ENCODE peak calls at places on chromosomes 11 and 22, in six cellular contexts. One of them, this sample, is unnamed.

GRCh38 chr11:76067099-76067498 is 139.2 kb downstream of the WNT11 start:
- DNase-seq in HCEC 1CT: no peak
- DNase-seq in AG08395: peak; percentile 24
- DNase-seq in DMS153: no peak
- DNase-seq in mucosa of descending colon: no peak
- DNase-seq in substantia nigra: no peak
- DNase-seq in this sample: no peak

GRCh38 chr22:26304730-26305129 is 124.3 kb upstream of the ASPHD2 start:
- DNase-seq in HCEC 1CT: no peak
- DNase-seq in AG08395: no peak
- DNase-seq in DMS153: no peak
- DNase-seq in mucosa of descending colon: no peak
- DNase-seq in substantia nigra: no peak
- DNase-seq in this sample: no peak

GRCh38 chr22:46035380-46035741 is 58.4 kb upstream of the WNT7B start:
- DNase-seq in HCEC 1CT: no peak
- DNase-seq in AG08395: no peak
- DNase-seq in DMS153: no peak
- DNase-seq in mucosa of descending colon: no peak
- DNase-seq in substantia nigra: no peak
- DNase-seq in this sample: no peak

GRCh38 chr11:113241190-113242051 is 73.0 kb upstream of the TTC12 start:
- DNase-seq in HCEC 1CT: no peak
- DNase-seq in AG08395: peak; percentile 21
- DNase-seq in DMS153: no peak
- DNase-seq in mucosa of descending colon: no peak
- DNase-seq in substantia nigra: peak; percentile 19
- DNase-seq in this sample: peak; percentile 19

GRCh38 chr11:27059431-27059830 is 18.8 kb downstream of the BBOX1 start:
- DNase-seq in HCEC 1CT: no peak
- DNase-seq in AG08395: no peak
- DNase-seq in DMS153: no peak
- DNase-seq in mucosa of descending colon: no peak
- DNase-seq in substantia nigra: no peak
- DNase-seq in this sample: no peak

GRCh38 chr11:105244157-105244820 is 104.7 kb upstream of the CARD18 start:
- DNase-seq in HCEC 1CT: peak; percentile 97
- DNase-seq in AG08395: peak; percentile 84
- DNase-seq in DMS153: no peak
- DNase-seq in mucosa of descending colon: no peak
- DNase-seq in substantia nigra: no peak
- DNase-seq in this sample: peak; percentile 84

GRCh38 chr11:130103296-130103814 is 33.7 kb downstream of the APLP2 start:
- DNase-seq in HCEC 1CT: peak; percentile 100
- DNase-seq in AG08395: peak; percentile 86
- DNase-seq in DMS153: no peak
- DNase-seq in mucosa of descending colon: no peak
- DNase-seq in substantia nigra: no peak
- DNase-seq in this sample: peak; percentile 96

GRCh38 chr11:113373306-113373705 is 14.3 kb upstream of the ANKK1 start:
- DNase-seq in HCEC 1CT: peak; percentile 60
- DNase-seq in AG08395: peak; percentile 72
- DNase-seq in DMS153: no peak
- DNase-seq in mucosa of descending colon: no peak
- DNase-seq in substantia nigra: no peak
- DNase-seq in this sample: no peak

GRCh38 chr11:27770576-27770975 is 70.3 kb upstream of the BDNF start:
- DNase-seq in HCEC 1CT: no peak
- DNase-seq in AG08395: no peak
- DNase-seq in DMS153: no peak
- DNase-seq in mucosa of descending colon: no peak
- DNase-seq in substantia nigra: no peak
- DNase-seq in this sample: no peak

GRCh38 chr11:18132341-18132740 is at the start of gene MRGPRX3:
- DNase-seq in HCEC 1CT: peak; percentile 10
- DNase-seq in AG08395: no peak
- DNase-seq in DMS153: no peak
- DNase-seq in mucosa of descending colon: no peak
- DNase-seq in substantia nigra: no peak
- DNase-seq in this sample: no peak

GRCh38 chr11:123566852-123567251 is 87.6 kb downstream of the SCN3B start:
- DNase-seq in HCEC 1CT: no peak
- DNase-seq in AG08395: no peak
- DNase-seq in DMS153: no peak
- DNase-seq in mucosa of descending colon: no peak
- DNase-seq in substantia nigra: no peak
- DNase-seq in this sample: no peak

GRCh38 chr22:42343551-42344081 is 73.2 kb upstream of the TCF20 start:
- DNase-seq in HCEC 1CT: no peak
- DNase-seq in AG08395: peak; percentile 30
- DNase-seq in DMS153: no peak
- DNase-seq in mucosa of descending colon: no peak
- DNase-seq in substantia nigra: peak; percentile 40
- DNase-seq in this sample: no peak

GRCh38 chr22:23526588-23527315 is 53.3 kb downstream of the IGLL1 start:
- DNase-seq in HCEC 1CT: no peak
- DNase-seq in AG08395: no peak
- DNase-seq in DMS153: no peak
- DNase-seq in mucosa of descending colon: no peak
- DNase-seq in substantia nigra: no peak
- DNase-seq in this sample: no peak

GRCh38 chr22:46652930-46653331 is 32.7 kb downstream of the GRAMD4 start:
- DNase-seq in HCEC 1CT: no peak
- DNase-seq in AG08395: no peak
- DNase-seq in DMS153: peak; percentile 63
- DNase-seq in mucosa of descending colon: no peak
- DNase-seq in substantia nigra: no peak
- DNase-seq in this sample: no peak

This sample was measured in GM04504.